ENCODE peak calls at places on chromosomes 4 and X, in seven cellular contexts. J is NAMALWA, Y is mesendoderm, E is amniotic stem cell, N is mammary epithelial cell, T is thyroid gland, M is thoracic aorta. O is an unnamed sample.

GRCh38 chr4:2333356-2333841 is 71.5 kb upstream of the MXD4 start:
- DNase-seq in T (peak), M (no peak), N (no peak), J (no peak), Y (no peak), E (no peak), O (peak)

GRCh38 chr4:43242611-43243010 is 350.1 kb downstream of the GRXCR1 start:
- DNase-seq in M (no peak), E (no peak), J (no peak), N (peak), T (no peak), Y (no peak), O (no peak)

GRCh38 chrX:53281321-53281822 is at the start of gene IQSEC2:
- DNase-seq in Y (peak), J (no peak), M (peak), T (peak), E (peak), N (peak), O (peak)

GRCh38 chr4:186948361-186949291 is 225.0 kb upstream of the FAT1 start:
- DNase-seq in T (no peak), E (no peak), Y (peak), N (no peak), J (peak), M (no peak), O (no peak)

GRCh38 chr4:18050448-18050847 is 28.9 kb upstream of the LCORL start:
- DNase-seq in J (no peak), N (no peak), Y (no peak), M (no peak), T (no peak), E (no peak), O (no peak)

GRCh38 chr4:186266699-186267467 is 894 bp downstream of the F11 start:
- DNase-seq in E (no peak), Y (peak), J (no peak), M (no peak), N (no peak), T (no peak), O (no peak)

GRCh38 chr4:145619639-145619996 is 433 bp downstream of the MMAA start:
- DNase-seq in E (no peak), N (peak), M (peak), Y (no peak), T (peak), J (no peak), O (peak)

GRCh38 chrX:7771788-7772438 is 71.1 kb upstream of the VCX start:
- DNase-seq in Y (no peak), T (no peak), N (no peak), E (no peak), J (no peak), M (no peak), O (peak)

GRCh38 chrX:47158781-47159180 is 13.8 kb downstream of the RBM10 start:
- DNase-seq in N (no peak), J (no peak), T (no peak), Y (no peak), M (no peak), E (no peak), O (no peak)

GRCh38 chr4:122775987-122776836 is 43.7 kb downstream of the BBS12 start:
- DNase-seq in N (peak), Y (no peak), E (no peak), T (no peak), J (no peak), M (no peak), O (no peak)

O was measured in colonic mucosa.